ENCODE peak calls at places on chromosome 12, in ten cellular contexts. S is posterior cingulate gyrus, C is GM23338, V is SW 1271, P is esophagus muscularis mucosa, U is midbrain, R is Panc1, D is RWPE1, M is omental fat pad, T is progenitor cell of endocrine pancreas. I is an unnamed sample.

GRCh38 chr12:39619660-39620433 is at the start of gene ABCD2:
- DNase-seq in C (peak), D (peak), M (peak), T (peak), P (peak), V (peak), U (peak), S (peak), R (peak), I (peak)

GRCh38 chr12:52054231-52054837 is 3.1 kb downstream of the NR4A1 start:
- DNase-seq in T (no peak), D (no peak), C (no peak), M (no peak), R (no peak), U (no peak), V (no peak), P (no peak), S (no peak), I (no peak)

GRCh38 chr12:50568338-50569155 is 63.8 kb downstream of the DIP2B start:
- DNase-seq in S (no peak), M (no peak), P (no peak), U (no peak), C (no peak), R (no peak), D (no peak), V (no peak), T (no peak), I (no peak)

GRCh38 chr12:2334291-2335088 is 281.7 kb downstream of the CACNA1C start:
- DNase-seq in P (no peak), S (no peak), D (no peak), C (no peak), R (no peak), U (peak), V (no peak), T (no peak), M (no peak), I (no peak)

GRCh38 chr12:105724651-105725050 is 394.2 kb downstream of the C12orf75 start:
- DNase-seq in T (no peak), C (no peak), M (no peak), P (no peak), R (no peak), S (no peak), U (peak), D (no peak), V (no peak), I (no peak)

GRCh38 chr12:16449459-16449858 is 102.0 kb downstream of the MGST1 start:
- DNase-seq in P (no peak), T (no peak), D (no peak), V (no peak), C (no peak), R (no peak), U (no peak), M (no peak), S (no peak), I (no peak)

GRCh38 chr12:10175849-10176641 is 2.8 kb upstream of the TMEM52B start:
- DNase-seq in R (no peak), M (no peak), T (no peak), V (no peak), D (peak), P (peak), U (no peak), C (no peak), S (no peak), I (no peak)

GRCh38 chr12:116497051-116497529 is 62.1 kb upstream of the MAP1LC3B2 start:
- DNase-seq in M (no peak), V (no peak), P (no peak), U (no peak), D (peak), C (no peak), T (no peak), S (no peak), R (no peak), I (no peak)

GRCh38 chr12:14322403-14322802 is 43.1 kb upstream of the ATF7IP start:
- DNase-seq in D (no peak), R (no peak), C (no peak), P (no peak), S (no peak), M (no peak), T (no peak), U (no peak), V (no peak), I (no peak)

GRCh38 chr12:131381716-131382430 is 329.0 kb upstream of the SFSWAP start:
- DNase-seq in C (no peak), S (no peak), R (no peak), D (no peak), P (no peak), V (no peak), M (no peak), U (no peak), T (no peak), I (no peak)

GRCh38 chr12:92362785-92363184 is 217.1 kb upstream of the BTG1 start:
- DNase-seq in M (no peak), S (no peak), T (no peak), C (no peak), P (no peak), D (no peak), U (no peak), R (no peak), V (no peak), I (no peak)

GRCh38 chr12:79591988-79592387 is 98.8 kb downstream of the PAWR start:
- DNase-seq in S (no peak), M (no peak), R (no peak), T (no peak), P (no peak), V (no peak), D (no peak), C (no peak), U (no peak), I (no peak)

GRCh38 chr12:56528836-56529235 is 7.2 kb downstream of the RBMS2 start:
- DNase-seq in D (no peak), V (no peak), R (no peak), S (no peak), P (no peak), U (no peak), C (no peak), M (no peak), T (no peak), I (no peak)

GRCh38 chr12:6643569-6644256 is 3.5 kb downstream of the ACRBP start:
- DNase-seq in U (peak), R (no peak), T (no peak), D (no peak), C (no peak), S (peak), V (no peak), P (no peak), M (no peak), I (no peak)

GRCh38 chr12:47754881-47755280 is 3.8 kb downstream of the RAPGEF3 start:
- DNase-seq in R (no peak), S (peak), D (no peak), U (peak), P (no peak), C (no peak), T (no peak), M (no peak), V (no peak), I (no peak)

GRCh38 chr12:132206093-132206434 is 61.8 kb downstream of the NOC4L start:
- DNase-seq in V (no peak), P (no peak), S (peak), M (no peak), T (no peak), R (no peak), C (no peak), D (no peak), U (peak), I (no peak)

GRCh38 chr12:2691340-2692111 is 103.2 kb upstream of the FKBP4 start:
- DNase-seq in M (no peak), U (no peak), S (no peak), D (peak), R (no peak), C (peak), T (no peak), V (no peak), P (peak), I (no peak)

GRCh38 chr12:28708918-28709371 is 440.1 kb upstream of the FAR2 start:
- DNase-seq in P (no peak), R (no peak), M (no peak), C (no peak), T (no peak), S (no peak), U (no peak), V (no peak), D (no peak), I (peak)

GRCh38 chr12:13536219-13536910 is 339.8 kb downstream of the EMP1 start:
- DNase-seq in P (no peak), T (no peak), C (no peak), R (no peak), V (no peak), S (no peak), D (no peak), M (no peak), U (no peak), I (no peak)

GRCh38 chr12:65415826-65416225 is 137.3 kb downstream of the MSRB3 start:
- DNase-seq in R (no peak), D (no peak), C (no peak), M (no peak), V (no peak), S (no peak), T (no peak), U (no peak), P (no peak), I (no peak)

GRCh38 chr12:116222358-116222757 is 55.1 kb downstream of the MED13L start:
- DNase-seq in T (no peak), U (no peak), R (peak), P (peak), S (no peak), C (no peak), D (peak), M (peak), V (no peak), I (peak)

GRCh38 chr12:96249196-96250118 is 55.3 kb downstream of the ELK3 start:
- DNase-seq in S (peak), R (no peak), C (no peak), V (no peak), D (no peak), T (no peak), U (no peak), M (no peak), P (peak), I (peak)

GRCh38 chr12:1500095-1500801 is 94.1 kb downstream of the FBXL14 start:
- DNase-seq in V (no peak), D (no peak), C (no peak), P (no peak), M (no peak), T (no peak), S (no peak), R (no peak), U (no peak), I (peak)

GRCh38 chr12:98253641-98254040 is 261.7 kb upstream of the TMPO start:
- DNase-seq in T (no peak), M (no peak), V (no peak), S (no peak), U (no peak), R (no peak), D (no peak), C (peak), P (no peak), I (no peak)

GRCh38 chr12:41277019-41277770 is 89.1 kb downstream of the PDZRN4 start:
- DNase-seq in M (no peak), U (peak), C (peak), P (no peak), D (peak), T (no peak), S (no peak), R (peak), V (no peak), I (peak)

GRCh38 chr12:89770391-89770790 is 61.8 kb upstream of the ATP2B1 start:
- DNase-seq in D (no peak), R (no peak), P (no peak), T (no peak), U (no peak), S (no peak), C (no peak), V (no peak), M (no peak), I (peak)

GRCh38 chr12:12724421-12725085 is 7.4 kb downstream of the CDKN1B start:
- DNase-seq in P (no peak), C (peak), U (no peak), R (no peak), M (no peak), D (no peak), T (no peak), V (no peak), S (no peak), I (no peak)

GRCh38 chr12:57139796-57140649 is 7.4 kb downstream of the LRP1-AS start:
- DNase-seq in V (no peak), C (no peak), U (no peak), D (no peak), T (no peak), M (no peak), R (no peak), P (no peak), S (peak), I (peak)

GRCh38 chr12:18580286-18580685 is 157.5 kb downstream of the PLCZ1 start:
- DNase-seq in R (no peak), U (no peak), C (no peak), P (no peak), M (no peak), S (no peak), D (no peak), V (no peak), T (no peak), I (no peak)

GRCh38 chr12:84874125-84874824 is 38.3 kb downstream of the SLC6A15 start:
- DNase-seq in R (peak), P (no peak), U (peak), C (peak), V (no peak), D (peak), T (no peak), S (no peak), M (no peak), I (peak)

GRCh38 chr12:54662028-54662427 is 13.9 kb upstream of the DCD start:
- DNase-seq in V (no peak), C (no peak), U (no peak), M (no peak), T (no peak), S (no peak), P (no peak), R (no peak), D (no peak), I (no peak)

GRCh38 chr12:130754234-130755001 is 38.3 kb upstream of the RIMBP2 start:
- DNase-seq in S (no peak), U (peak), M (no peak), C (no peak), T (no peak), P (no peak), V (no peak), D (no peak), R (no peak), I (peak)

GRCh38 chr12:18658829-18659228 is 79.0 kb downstream of the PLCZ1 start:
- DNase-seq in M (no peak), V (no peak), U (no peak), T (no peak), D (no peak), C (no peak), P (no peak), S (no peak), R (no peak), I (no peak)

I was measured in A172.